ENCODE peak calls at places on chromosomes 13 and 19, in ten cellular contexts. G, C, U, T, B, V, P, J, H and Z are unnamed samples.

GRCh38 chr13:74930402-74931165 is 551.4 kb downstream of the TBC1D4 start:
- DNase-seq in G (no peak), C (peak), U (no peak), T (no peak), B (peak), V (no peak), P (no peak), J (no peak), H (no peak), Z (no peak)

GRCh38 chr13:27383104-27383921 is 41.1 kb upstream of the GTF3A start:
- DNase-seq in G (no peak), C (no peak), U (no peak), T (peak), B (no peak), V (no peak), P (no peak), J (no peak), H (no peak), Z (no peak)

GRCh38 chr13:43445651-43446050 is 341.1 kb downstream of the ENOX1 start:
- DNase-seq in G (no peak), C (no peak), U (no peak), T (no peak), B (no peak), V (no peak), P (no peak), J (no peak), H (no peak), Z (no peak)

GRCh38 chr19:16527971-16528521 is 14.2 kb downstream of the CHERP start:
- DNase-seq in G (no peak), C (no peak), U (peak), T (no peak), B (peak), V (no peak), P (no peak), J (no peak), H (no peak), Z (no peak)

GRCh38 chr13:112248406-112248760 is 127.8 kb upstream of the SPACA7 start:
- DNase-seq in G (no peak), C (no peak), U (no peak), T (no peak), B (no peak), V (peak), P (no peak), J (no peak), H (no peak), Z (no peak)

GRCh38 chr19:51926784-51927741 is at the start of gene ZNF613:
- DNase-seq in G (peak), C (peak), U (peak), T (peak), B (peak), V (peak), P (peak), J (peak), H (peak), Z (peak)

GRCh38 chr13:53605306-53605705 is 576.7 kb downstream of the OLFM4 start:
- DNase-seq in G (no peak), C (no peak), U (no peak), T (no peak), B (no peak), V (no peak), P (no peak), J (no peak), H (no peak), Z (no peak)

GRCh38 chr13:97043302-97043701 is 49.0 kb upstream of the OXGR1 start:
- DNase-seq in G (no peak), C (no peak), U (no peak), T (no peak), B (peak), V (no peak), P (no peak), J (no peak), H (no peak), Z (no peak)

GRCh38 chr13:46531953-46532352 is 21.0 kb upstream of the LRCH1 start:
- DNase-seq in G (no peak), C (no peak), U (no peak), T (no peak), B (no peak), V (no peak), P (no peak), J (no peak), H (no peak), Z (no peak)